ENCODE peak calls at places on chromosomes 4 and X, in ten cellular contexts. S is SK-N-MC; V is mucosa of descending colon; X is IMR-90; B is CD4-positive, alpha-beta memory T cell; L is DND-41; U is suprapubic skin; N is tibial nerve; K is colonic mucosa; P is K562. A is an unnamed sample. For H3K9me3, the result is how much of the 10 kb centered on the place peaks cover.

GRCh38 chr4:40199999-40200880 is 3.4 kb downstream of the RHOH start:
- DNase-seq in S (no peak), V (peak), X (peak), B (peak), L (peak), U (no peak), N (no peak), K (no peak), P (peak), A (no peak)

GRCh38 chr4:147822128-147822527 is 90.2 kb downstream of the ARHGAP10 start:
- DNase-seq in S (no peak), V (peak), X (peak), B (no peak), L (no peak), U (peak), N (peak), K (peak), P (no peak), A (peak)

GRCh38 chrX:121558886-121559285 is 511.5 kb downstream of the GLUD2 start:
- DNase-seq in S (no peak), V (no peak), X (no peak), B (no peak), L (no peak), U (no peak), N (no peak), K (no peak), P (no peak), A (no peak)

GRCh38 chr4:150411527-150411926 is 170.4 kb upstream of the MAB21L2 start:
- DNase-seq in S (no peak), V (no peak), X (no peak), B (no peak), L (no peak), U (no peak), N (no peak), K (no peak), P (no peak), A (no peak)

GRCh38 chr4:61200195-61200990 is at the start of gene ADGRL3:
- DNase-seq in S (no peak), V (peak), X (peak), B (no peak), L (no peak), U (peak), N (no peak), K (peak), P (no peak), A (peak)

GRCh38 chr4:188201851-188202250 is 62.6 kb downstream of the TRIML1 start:
- DNase-seq in S (no peak), V (no peak), X (peak), B (no peak), L (no peak), U (no peak), N (no peak), K (no peak), P (no peak), A (no peak)

GRCh38 chrX:111624169-111624568 is 56.8 kb upstream of the ALG13 start:
- DNase-seq in S (no peak), V (no peak), X (no peak), B (no peak), L (no peak), U (no peak), N (no peak), K (no peak), P (no peak), A (no peak)

GRCh38 chr4:185911556-185912064 is 99.6 kb upstream of the SORBS2 start:
- DNase-seq in S (no peak), V (no peak), X (peak), B (no peak), L (no peak), U (no peak), N (no peak), K (no peak), P (no peak), A (no peak)

GRCh38 chr4:71783972-71784371 is at the start of gene GC:
- DNase-seq in S (no peak), V (no peak), X (no peak), B (no peak), L (no peak), U (no peak), N (no peak), K (no peak), P (no peak), A (no peak)

GRCh38 chrX:49230500-49231232 is 2.5 kb downstream of the CACNA1F start:
- DNase-seq in S (no peak), V (peak), X (no peak), B (peak), L (no peak), U (no peak), N (no peak), K (peak), P (peak), A (peak)

GRCh38 chr4:168920438-168921081 is 89.5 kb downstream of the CBR4 start:
- DNase-seq in S (no peak), V (no peak), X (no peak), B (no peak), L (no peak), U (no peak), N (no peak), K (no peak), P (no peak), A (no peak)

GRCh38 chr4:163505374-163505773 is 10.9 kb downstream of the TMA16 start:
- DNase-seq in S (no peak), V (no peak), X (no peak), B (no peak), L (no peak), U (no peak), N (no peak), K (no peak), P (no peak), A (no peak)

GRCh38 chr4:85496146-85496849 is 21.3 kb downstream of the ARHGAP24 start:
- DNase-seq in S (no peak), V (no peak), X (no peak), B (no peak), L (no peak), U (no peak), N (no peak), K (no peak), P (no peak), A (no peak)

GRCh38 chr4:185504098-185505047 is 30.9 kb downstream of the PDLIM3 start:
- DNase-seq in S (no peak), V (peak), X (peak), B (no peak), L (no peak), U (no peak), N (no peak), K (peak), P (peak), A (peak)

GRCh38 chr4:4390521-4391240 is 3.8 kb downstream of the NSG1 start:
- DNase-seq in S (no peak), V (no peak), X (no peak), B (no peak), L (no peak), U (no peak), N (no peak), K (no peak), P (no peak), A (no peak)

GRCh38 chr4:147777456-147778091 is 45.7 kb downstream of the ARHGAP10 start:
- DNase-seq in S (no peak), V (no peak), X (peak), B (no peak), L (no peak), U (no peak), N (no peak), K (no peak), P (no peak), A (no peak)

GRCh38 chr4:90769251-90769650 is 642.1 kb downstream of the CCSER1 start:
- DNase-seq in S (no peak), V (no peak), X (no peak), B (no peak), L (no peak), U (no peak), N (no peak), K (no peak), P (no peak), A (no peak)

GRCh38 chr4:11487876-11488545 is 59.3 kb upstream of the HS3ST1 start:
- DNase-seq in S (peak), V (peak), X (no peak), B (no peak), L (no peak), U (no peak), N (no peak), K (no peak), P (no peak), A (no peak)

GRCh38 chrX:143768976-143769375 is 48.4 kb upstream of the SPANXN2 start:
- DNase-seq in S (no peak), V (no peak), X (no peak), B (no peak), L (no peak), U (no peak), N (no peak), K (no peak), P (no peak), A (no peak)
- H3K9me3 ChIP-seq in S (under half), V (under half), X (under half), B (under half), L (under half), U (under half), N (under half), K (under half), P (under half), A (under half)

GRCh38 chr4:492412-492811 is 6.5 kb downstream of the ZNF721 start:
- DNase-seq in S (no peak), V (no peak), X (no peak), B (no peak), L (no peak), U (no peak), N (no peak), K (no peak), P (no peak), A (no peak)
- H3K9me3 ChIP-seq in S (under half), V (half or more), X (under half), B (under half), L (half or more), U (under half), N (under half), K (under half), P (under half), A (under half)

GRCh38 chr4:82756061-82756460 is 42.5 kb downstream of the SCD5 start:
- DNase-seq in S (no peak), V (no peak), X (no peak), B (no peak), L (no peak), U (no peak), N (no peak), K (no peak), P (no peak), A (no peak)

GRCh38 chr4:82748781-82749504 is 49.7 kb downstream of the SCD5 start:
- DNase-seq in S (no peak), V (no peak), X (peak), B (no peak), L (no peak), U (no peak), N (no peak), K (no peak), P (peak), A (no peak)

GRCh38 chr4:82753238-82753637 is 45.4 kb downstream of the SCD5 start:
- DNase-seq in S (no peak), V (no peak), X (no peak), B (no peak), L (no peak), U (no peak), N (no peak), K (no peak), P (no peak), A (no peak)

GRCh38 chr4:82754546-82755165 is 43.9 kb downstream of the SCD5 start:
- DNase-seq in S (no peak), V (no peak), X (no peak), B (no peak), L (no peak), U (no peak), N (no peak), K (no peak), P (no peak), A (no peak)

DNA sequence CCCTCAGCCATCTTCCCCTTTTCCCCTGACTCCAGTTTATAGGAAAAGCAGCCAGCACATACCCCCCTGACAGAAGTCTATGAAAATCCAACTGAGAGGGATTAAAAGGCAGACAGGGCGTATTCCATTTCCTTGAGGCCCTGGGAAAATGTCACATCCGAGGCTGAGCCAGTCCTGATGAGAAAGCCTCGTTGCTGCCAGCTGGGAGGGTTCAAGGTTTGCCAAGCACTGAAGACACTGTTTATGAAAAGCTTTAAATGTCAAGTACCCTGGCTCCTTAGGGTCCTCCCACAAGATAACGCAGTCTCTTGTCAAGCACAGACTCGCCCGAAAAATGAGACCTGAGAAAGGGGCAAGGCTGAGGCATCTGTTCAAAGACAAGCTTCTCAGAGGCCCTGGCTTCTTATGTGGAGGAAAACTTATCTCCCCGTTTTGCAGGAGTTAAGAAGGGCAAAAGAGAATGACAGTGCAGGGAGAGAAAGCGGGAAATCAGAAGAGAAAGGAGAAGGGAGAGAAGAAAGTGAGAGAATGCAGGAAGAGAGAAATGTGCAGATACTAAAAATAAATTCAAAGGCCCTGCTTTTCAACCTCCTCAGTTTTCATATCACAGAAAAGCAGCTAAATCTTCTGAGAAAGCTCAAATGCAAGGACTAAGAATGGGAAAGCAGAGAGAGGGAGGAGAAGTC is 44.7 kb downstream of the SCD5 start:
- DNase-seq in S (no peak), V (no peak), X (peak), B (no peak), L (no peak), U (no peak), N (no peak), K (no peak), P (no peak), A (no peak)
- H3K9me3 ChIP-seq in S (under half), V (under half), X (under half), B (under half), L (under half), U (under half), N (under half), K (under half), P (under half), A (under half)

GRCh38 chrX:31091819-31092218 is 20.0 kb upstream of the FTHL17 start:
- DNase-seq in S (no peak), V (no peak), X (no peak), B (no peak), L (no peak), U (no peak), N (no peak), K (no peak), P (no peak), A (no peak)
- H3K9me3 ChIP-seq in S (under half), V (under half), X (under half), B (under half), L (under half), U (under half), N (under half), K (under half), P (under half), A (under half)

A was measured in tibial artery.